ENCODE peak calls at places on chromosomes 1 and 21, in ten cellular contexts. J is dorsolateral prefrontal cortex, O is left ventricle myocardium inferior, Z is endodermal cell, C is GM12878, D is ovary, P is PC-3, T is fibroblast of lung, A is cardiac fibroblast, E is RWPE2. L is an unnamed sample.

GRCh38 chr1:229377429-229377828 is 34.6 kb upstream of the CCSAP start:
- DNase-seq in J (no peak), O (no peak), Z (no peak), C (no peak), D (no peak), P (no peak), T (no peak), A (no peak), E (no peak), L (no peak)

GRCh38 chr21:32403201-32403701 is 9.3 kb upstream of the EVA1C start:
- DNase-seq in J (peak), O (peak), Z (peak), C (peak), D (peak), P (peak), T (peak), A (peak), E (no peak), L (no peak)

GRCh38 chr1:227898502-227899140 is 49.1 kb downstream of the WNT9A start:
- DNase-seq in J (peak), O (no peak), Z (no peak), C (no peak), D (no peak), P (no peak), T (no peak), A (no peak), E (peak), L (no peak)

GRCh38 chr1:19081218-19081893 is 124.9 kb upstream of the IFFO2 start:
- DNase-seq in J (no peak), O (no peak), Z (no peak), C (no peak), D (no peak), P (peak), T (peak), A (peak), E (no peak), L (no peak)

GRCh38 chr1:227733309-227733705 is 1.8 kb downstream of the JMJD4 start:
- DNase-seq in J (no peak), O (no peak), Z (no peak), C (no peak), D (no peak), P (no peak), T (no peak), A (no peak), E (no peak), L (no peak)

GRCh38 chr1:229070168-229070567 is 200.7 kb upstream of the RAB4A start:
- DNase-seq in J (peak), O (peak), Z (no peak), C (no peak), D (no peak), P (peak), T (peak), A (peak), E (peak), L (no peak)

GRCh38 chr1:1157914-1158710 is 15.6 kb upstream of the TTLL10 start:
- DNase-seq in J (peak), O (peak), Z (peak), C (no peak), D (peak), P (peak), T (peak), A (peak), E (no peak), L (no peak)

GRCh38 chr1:188281927-188282326 is 1453.2 kb downstream of the PLA2G4A start:
- DNase-seq in J (no peak), O (no peak), Z (no peak), C (no peak), D (no peak), P (no peak), T (no peak), A (no peak), E (no peak), L (no peak)

GRCh38 chr1:66540434-66541032 is 6.6 kb downstream of the SGIP1 start:
- DNase-seq in J (no peak), O (no peak), Z (no peak), C (no peak), D (no peak), P (no peak), T (peak), A (peak), E (no peak), L (no peak)

GRCh38 chr1:50516056-50516455 is 92.8 kb upstream of the DMRTA2 start:
- DNase-seq in J (no peak), O (no peak), Z (no peak), C (no peak), D (no peak), P (no peak), T (peak), A (no peak), E (no peak), L (no peak)

GRCh38 chr1:116988908-116989307 is 12.7 kb upstream of the CD101 start:
- DNase-seq in J (no peak), O (no peak), Z (no peak), C (no peak), D (no peak), P (no peak), T (peak), A (peak), E (no peak), L (no peak)

GRCh38 chr1:116990612-116991151 is 10.9 kb upstream of the CD101 start:
- DNase-seq in J (no peak), O (peak), Z (no peak), C (no peak), D (no peak), P (no peak), T (peak), A (peak), E (no peak), L (no peak)

GRCh38 chr1:116989851-116990250 is 11.7 kb upstream of the CD101 start:
- DNase-seq in J (no peak), O (no peak), Z (no peak), C (no peak), D (no peak), P (no peak), T (no peak), A (no peak), E (no peak), L (no peak)

GRCh38 chr1:116988248-116988647 is 13.3 kb upstream of the CD101 start:
- DNase-seq in J (no peak), O (peak), Z (no peak), C (no peak), D (peak), P (no peak), T (peak), A (peak), E (no peak), L (no peak)

DNA sequence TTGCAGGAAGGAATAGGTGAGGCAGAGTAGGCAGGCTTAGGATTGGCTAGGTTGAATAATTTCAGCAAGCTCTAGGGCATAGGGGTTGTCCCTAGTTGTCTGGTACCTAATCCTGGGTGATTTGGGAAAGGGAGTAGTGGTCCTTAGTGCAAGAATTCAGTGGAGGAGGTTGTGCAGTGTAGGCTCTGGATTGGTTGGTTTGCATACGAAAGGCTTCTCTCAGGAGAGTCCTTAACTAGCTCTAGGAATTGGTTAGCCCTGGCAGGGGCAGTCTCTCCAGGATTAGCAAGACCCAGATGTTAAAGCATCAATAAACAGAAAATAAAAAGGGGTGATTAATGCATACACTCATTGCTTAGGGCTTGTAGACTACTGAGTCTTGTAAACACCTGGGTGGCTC is 9.6 kb upstream of the CD101 start:
- DNase-seq in J (no peak), O (no peak), Z (no peak), C (no peak), D (no peak), P (no peak), T (no peak), A (no peak), E (no peak), L (no peak)
- H3K4me3 ChIP-seq in J (no peak), O (no peak), Z (no peak), C (no peak), D (no peak), P (no peak), T (no peak), A (no peak), E (no peak), L (no peak)

GRCh38 chr1:100397681-100398080 is 45.4 kb downstream of the CDC14A start:
- DNase-seq in J (no peak), O (no peak), Z (no peak), C (no peak), D (no peak), P (no peak), T (no peak), A (no peak), E (no peak), L (no peak)

GRCh38 chr1:100390507-100390906 is 38.2 kb downstream of the CDC14A start:
- DNase-seq in J (no peak), O (no peak), Z (no peak), C (no peak), D (no peak), P (no peak), T (no peak), A (no peak), E (no peak), L (no peak)

GRCh38 chr1:100396651-100397050 is 44.3 kb downstream of the CDC14A start:
- DNase-seq in J (no peak), O (no peak), Z (no peak), C (no peak), D (no peak), P (no peak), T (no peak), A (no peak), E (no peak), L (no peak)

GRCh38 chr1:100391675-100392074 is 39.4 kb downstream of the CDC14A start:
- DNase-seq in J (no peak), O (no peak), Z (no peak), C (no peak), D (no peak), P (no peak), T (no peak), A (no peak), E (no peak), L (no peak)

GRCh38 chr1:100394286-100394685 is 42.0 kb downstream of the CDC14A start:
- DNase-seq in J (no peak), O (no peak), Z (no peak), C (no peak), D (no peak), P (no peak), T (no peak), A (no peak), E (no peak), L (no peak)
- TF ChIP-seq CTCF in J (no peak), O (no peak), Z (no peak), C (no peak), D (no peak), P (no peak), T (no peak), A (no peak), E (no peak), L (no peak)

GRCh38 chr1:26706315-26706714 is 10.5 kb downstream of the ARID1A start:
- DNase-seq in J (no peak), O (no peak), Z (no peak), C (no peak), D (peak), P (no peak), T (no peak), A (no peak), E (no peak), L (no peak)
- H3K4me3 ChIP-seq in J (peak), O (peak), Z (peak), C (peak), D (no peak), P (peak), T (no peak), A (no peak), E (no peak), L (no peak)

DNA sequence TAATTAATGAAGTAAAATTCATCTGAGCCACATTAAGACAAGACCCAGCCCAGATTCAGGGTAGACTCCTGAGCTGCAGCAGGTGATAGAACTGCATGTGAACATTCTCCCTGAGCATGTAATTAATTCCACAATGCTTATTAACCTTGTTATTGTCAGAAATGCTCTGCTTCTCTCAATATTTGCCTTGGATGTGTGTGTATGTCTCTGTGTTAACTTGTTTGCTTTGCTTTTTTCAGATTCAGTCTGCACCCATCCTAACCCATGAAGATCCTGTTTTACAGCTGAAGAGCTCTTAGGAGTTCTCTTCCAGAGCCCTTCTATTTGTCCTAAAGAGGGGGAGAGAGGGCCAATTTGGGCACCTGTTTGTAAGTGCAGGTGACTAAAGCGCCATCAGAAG is 143.2 kb upstream of the BMP8A start:
- DNase-seq in J (no peak), O (no peak), Z (no peak), C (no peak), D (no peak), P (no peak), T (no peak), A (no peak), E (no peak), L (no peak)
- TF ChIP-seq CTCF in J (no peak), O (no peak), Z (no peak), C (no peak), D (no peak), P (no peak), T (no peak), A (no peak), E (no peak), L (no peak)

L was measured in GM12864.